ENCODE peak calls at places on chromosome 4, in eight cellular contexts. H is GM23338, W is MM.1S, J is OCI-LY7, B is GM23248, N is neural progenitor cell, F is HCT116, I is hepatocyte. Q is an unnamed sample.

GRCh38 chr4:128287159-128287870 is at the start of gene PGRMC2:
- DNase-seq in H (peak; percentile 75), W (peak; percentile 34), J (peak; percentile 54), B (peak; percentile 68), N (no peak), F (no peak), I (peak; percentile 46), Q (peak; percentile 10)

GRCh38 chr4:153207561-153207960 is 3.3 kb downstream of the TRIM2 start:
- DNase-seq in H (peak; percentile 70), W (no peak), J (no peak), B (peak; percentile 33), N (peak; percentile 51), F (no peak), I (peak; percentile 67), Q (peak; percentile 23)

GRCh38 chr4:14994242-14994641 is 8.0 kb upstream of the CPEB2 start:
- DNase-seq in H (no peak), W (no peak), J (no peak), B (peak; percentile 64), N (no peak), F (no peak), I (no peak), Q (peak; percentile 67)

GRCh38 chr4:81084029-81084428 is 53.5 kb downstream of the BMP3 start:
- DNase-seq in H (no peak), W (no peak), J (no peak), B (peak; percentile 86), N (no peak), F (no peak), I (peak; percentile 23), Q (peak; percentile 65)

GRCh38 chr4:146643812-146644401 is 5.2 kb downstream of the POU4F2 start:
- DNase-seq in H (peak; percentile 82), W (peak; percentile 40), J (peak; percentile 3), B (peak; percentile 52), N (peak; percentile 78), F (no peak), I (peak; percentile 47), Q (peak; percentile 54)

GRCh38 chr4:24166501-24166900 is 276.7 kb upstream of the PPARGC1A start:
- DNase-seq in H (no peak), W (peak; percentile 82), J (no peak), B (no peak), N (no peak), F (no peak), I (no peak), Q (no peak)

GRCh38 chr4:130080872-130081451 is 985.0 kb downstream of the C4orf33 start:
- DNase-seq in H (peak; percentile 15), W (no peak), J (no peak), B (no peak), N (no peak), F (no peak), I (peak; percentile 10), Q (no peak)

GRCh38 chr4:182698212-182698611 is 219.0 kb downstream of the DCTD start:
- DNase-seq in H (no peak), W (no peak), J (no peak), B (no peak), N (no peak), F (no peak), I (no peak), Q (no peak)

GRCh38 chr4:17770845-17771244 is 10.6 kb downstream of the FAM184B start:
- DNase-seq in H (no peak), W (no peak), J (no peak), B (no peak), N (no peak), F (no peak), I (no peak), Q (no peak)

GRCh38 chr4:38943355-38943754 is 75.7 kb downstream of the FAM114A1 start:
- DNase-seq in H (no peak), W (no peak), J (no peak), B (no peak), N (no peak), F (no peak), I (peak; percentile 16), Q (no peak)

GRCh38 chr4:52566136-52567031 is 92.7 kb downstream of the USP46 start:
- DNase-seq in H (no peak), W (no peak), J (no peak), B (peak; percentile 67), N (no peak), F (no peak), I (no peak), Q (no peak)

GRCh38 chr4:64625438-64625837 is 216.2 kb upstream of the TECRL start:
- DNase-seq in H (no peak), W (no peak), J (no peak), B (no peak), N (no peak), F (no peak), I (no peak), Q (peak; percentile 65)
- H3K4me3 ChIP-seq in H (no peak overlapping the region), W (no peak overlapping the region), J (no peak overlapping the region), B (no peak overlapping the region), N (no peak overlapping the region), F (no peak overlapping the region), I (no peak overlapping the region), Q (no peak overlapping the region)

GRCh38 chr4:3774253-3774883 is 8.2 kb downstream of the ADRA2C start:
- DNase-seq in H (no peak), W (no peak), J (no peak), B (no peak), N (no peak), F (no peak), I (no peak), Q (no peak)
- H3K4me1 ChIP-seq in H (peaks cover 3% of the 10 kb centered on the region), W (no peaks in the 10 kb centered on the region), J (peaks cover 23% of the 10 kb centered on the region), B (no peaks in the 10 kb centered on the region), N (no peaks in the 10 kb centered on the region), F (no peaks in the 10 kb centered on the region), I (no peaks in the 10 kb centered on the region), Q (no peaks in the 10 kb centered on the region)

DNA sequence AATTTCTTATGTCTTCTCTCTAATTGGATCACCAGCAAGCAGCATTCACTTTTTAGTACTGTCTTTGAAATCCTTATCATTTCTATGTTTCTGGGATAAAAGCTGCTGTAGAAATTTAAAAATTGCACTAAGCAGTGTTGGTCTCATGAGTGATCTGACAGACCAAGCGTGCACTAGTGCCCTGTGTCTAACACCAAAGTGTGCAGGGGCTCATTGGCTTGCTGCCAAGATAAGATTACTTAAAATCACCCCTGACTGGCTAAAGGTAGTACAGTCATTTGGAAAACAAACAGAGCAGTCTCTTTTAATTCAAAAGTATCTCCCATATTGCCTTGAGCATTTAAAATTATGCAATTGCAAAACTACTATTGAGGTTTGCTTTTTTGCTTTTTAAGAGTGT is 304.6 kb downstream of the ARAP2 start:
- DNase-seq in H (no peak), W (no peak), J (no peak), B (no peak), N (no peak), F (no peak), I (no peak), Q (peak; percentile 3)
- TF ChIP-seq EZH2phosphoT487 in H (no peak), W (no peak), J (no peak), B (no peak), N (no peak), F (no peak), I (no peak), Q (no peak)

GRCh38 chr4:113433536-113434246 is 327.8 kb downstream of the CAMK2D start:
- DNase-seq in H (no peak), W (no peak), J (no peak), B (peak; percentile 74), N (no peak), F (no peak), I (no peak), Q (no peak)
- H3K4me3 ChIP-seq in H (no peak overlapping the region), W (no peak overlapping the region), J (no peak overlapping the region), B (peak overlapping the region; percentile 17), N (no peak overlapping the region), F (no peak overlapping the region), I (no peak overlapping the region), Q (no peak overlapping the region)

GRCh38 chr4:25860586-25861421 is 2.0 kb downstream of the SEL1L3 start:
- DNase-seq in H (no peak), W (no peak), J (peak; percentile 73), B (peak; percentile 13), N (no peak), F (no peak), I (peak; percentile 26), Q (no peak)

GRCh38 chr4:25857851-25858400 is 4.9 kb downstream of the SEL1L3 start:
- DNase-seq in H (no peak), W (no peak), J (no peak), B (no peak), N (no peak), F (no peak), I (no peak), Q (no peak)

GRCh38 chr4:25857403-25857802 is 5.4 kb downstream of the SEL1L3 start:
- DNase-seq in H (peak; percentile 24), W (no peak), J (peak; percentile 51), B (peak; percentile 8), N (no peak), F (no peak), I (no peak), Q (no peak)

GRCh38 chr4:25859429-25860148 is 3.2 kb downstream of the SEL1L3 start:
- DNase-seq in H (no peak), W (peak; percentile 61), J (peak; percentile 80), B (no peak), N (no peak), F (no peak), I (no peak), Q (no peak)

DNA sequence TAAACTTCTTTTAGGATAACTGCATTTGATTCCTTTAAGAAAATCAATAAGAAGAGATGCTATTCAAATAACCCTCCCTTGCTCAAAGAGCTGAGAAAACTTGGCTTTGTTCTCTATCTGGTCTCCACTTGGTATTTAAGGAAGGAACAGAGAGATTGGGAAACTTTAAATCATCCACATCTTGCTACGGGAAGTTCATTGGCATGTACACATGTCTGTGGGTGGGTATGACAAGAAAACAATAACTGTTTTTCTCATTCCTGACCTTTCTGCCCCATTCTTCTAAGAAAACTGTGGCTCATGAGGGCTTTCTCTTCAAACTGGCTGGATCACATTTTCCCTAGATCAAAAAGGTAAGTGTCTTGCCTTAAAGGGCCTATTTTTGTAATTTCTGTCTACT is 6.0 kb downstream of the SEL1L3 start:
- DNase-seq in H (no peak), W (no peak), J (no peak), B (peak; percentile 45), N (no peak), F (no peak), I (no peak), Q (no peak)
- H3K4me1 ChIP-seq in H (peaks cover 25% of the 10 kb centered on the region), W (peaks cover 30% of the 10 kb centered on the region), J (peaks cover 80% of the 10 kb centered on the region), B (peaks cover 31% of the 10 kb centered on the region), N (peaks cover 23% of the 10 kb centered on the region), F (peaks cover 12% of the 10 kb centered on the region), I (peaks cover 11% of the 10 kb centered on the region), Q (peaks cover 26% of the 10 kb centered on the region)

DNA sequence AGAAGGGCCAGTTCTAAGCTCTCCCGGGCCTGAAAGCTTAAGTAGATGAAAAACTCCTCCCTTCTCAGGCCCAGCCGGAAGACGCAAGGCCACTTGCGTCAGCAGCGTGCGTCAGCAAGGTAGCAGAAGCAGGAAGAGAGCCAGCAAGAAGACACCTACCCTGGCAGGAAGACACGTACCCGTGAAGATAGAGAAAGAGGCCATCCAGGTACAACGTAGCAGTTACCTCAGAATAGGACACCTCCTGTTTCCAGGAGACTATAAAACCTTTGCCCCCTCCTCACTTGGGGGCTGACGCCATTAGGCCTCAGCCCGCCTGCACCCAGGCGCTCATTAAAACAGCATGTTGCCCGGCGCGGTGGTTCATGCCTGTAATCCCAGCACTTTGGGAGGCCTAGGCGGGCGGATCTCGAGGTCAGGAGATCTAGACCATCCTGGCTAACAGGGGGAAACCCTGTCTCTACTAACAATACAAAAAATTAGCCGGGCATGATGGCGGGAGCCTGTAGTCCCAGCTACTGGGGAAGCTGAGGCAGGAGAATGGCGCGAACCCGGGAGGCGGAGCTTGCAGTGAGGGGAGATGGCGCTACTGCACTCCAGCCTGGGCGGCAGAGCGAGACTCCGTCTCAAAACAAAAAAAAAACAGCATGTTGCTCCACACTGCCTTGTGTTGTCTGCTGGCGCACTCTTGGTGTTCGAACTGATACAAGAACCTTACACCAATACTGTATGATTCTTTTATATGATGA is 242.7 kb upstream of the NWD2 start:
- DNase-seq in H (no peak), W (no peak), J (no peak), B (no peak), N (no peak), F (peak; percentile 44), I (no peak), Q (no peak)
- TF ChIP-seq EZH2phosphoT487 in H (no peak), W (no peak), J (no peak), B (no peak), N (no peak), F (no peak), I (no peak), Q (no peak)